ENCODE peak calls at places on chromosomes 3 and 15, in six cellular contexts. F, E, A, S, N and H are unnamed samples.

GRCh38 chr3:139473155-139473771 is 3.1 kb downstream of the RBP2 start:
- DNase-seq in F (no peak), E (no peak), A (no peak), S (no peak), N (no peak), H (no peak)

GRCh38 chr15:61201322-61201721 is 27.8 kb downstream of the RORA start:
- DNase-seq in F (no peak), E (no peak), A (no peak), S (no peak), N (no peak), H (no peak)

GRCh38 chr3:192219926-192220325 is 507.4 kb downstream of the FGF12 start:
- DNase-seq in F (no peak), E (no peak), A (no peak), S (no peak), N (no peak), H (no peak)

GRCh38 chr15:63473999-63474809 is 30.2 kb upstream of the USP3 start:
- DNase-seq in F (no peak), E (no peak), A (peak; percentile 74), S (peak; percentile 75), N (no peak), H (no peak)

GRCh38 chr3:194089357-194090177 is 46.4 kb upstream of the HES1 start:
- DNase-seq in F (peak; percentile 87), E (peak; percentile 92), A (peak; percentile 77), S (peak; percentile 40), N (peak; percentile 84), H (peak; percentile 95)

GRCh38 chr3:128591728-128592426 is 58.7 kb downstream of the RPN1 start:
- DNase-seq in F (no peak), E (no peak), A (no peak), S (no peak), N (no peak), H (no peak)

GRCh38 chr3:179108091-179108490 is 36.5 kb upstream of the ZMAT3 start:
- DNase-seq in F (no peak), E (no peak), A (no peak), S (no peak), N (no peak), H (no peak)

GRCh38 chr15:99564221-99565030 is 1.4 kb upstream of the MEF2A start:
- DNase-seq in F (no peak), E (no peak), A (peak; percentile 22), S (no peak), N (no peak), H (no peak)

GRCh38 chr15:28184166-28184565 is 85.1 kb upstream of the OCA2 start:
- DNase-seq in F (no peak), E (no peak), A (no peak), S (no peak), N (no peak), H (no peak)

GRCh38 chr15:62365795-62366442 is 200.8 kb upstream of the C2CD4B start:
- DNase-seq in F (no peak), E (no peak), A (no peak), S (peak; percentile 65), N (no peak), H (no peak)

GRCh38 chr3:9397911-9398714 is 698 bp downstream of the SETD5 start:
- DNase-seq in F (peak; percentile 56), E (peak; percentile 52), A (peak; percentile 22), S (peak; percentile 43), N (no peak), H (no peak)

GRCh38 chr3:9400626-9401025 is 3.2 kb downstream of the SETD5 start:
- DNase-seq in F (no peak), E (no peak), A (peak; percentile 21), S (no peak), N (no peak), H (no peak)

GRCh38 chr3:9401986-9402385 is 4.6 kb downstream of the SETD5 start:
- DNase-seq in F (no peak), E (no peak), A (no peak), S (no peak), N (no peak), H (no peak)

GRCh38 chr3:9398715-9399708 is 1.6 kb downstream of the SETD5 start:
- DNase-seq in F (no peak), E (no peak), A (peak; percentile 35), S (no peak), N (no peak), H (no peak)

GRCh38 chr3:9399746-9400145 is 2.3 kb downstream of the SETD5 start:
- DNase-seq in F (peak; percentile 63), E (peak; percentile 43), A (peak; percentile 64), S (peak; percentile 70), N (peak; percentile 75), H (no peak)
- H3K4me3 ChIP-seq in F (peak overlapping the region; percentile 89), E (no peak overlapping the region), A (peak overlapping the region; percentile 97), S (peak overlapping the region; percentile 84), N (peak overlapping the region; percentile 70), H (peak overlapping the region; percentile 86)

DNA sequence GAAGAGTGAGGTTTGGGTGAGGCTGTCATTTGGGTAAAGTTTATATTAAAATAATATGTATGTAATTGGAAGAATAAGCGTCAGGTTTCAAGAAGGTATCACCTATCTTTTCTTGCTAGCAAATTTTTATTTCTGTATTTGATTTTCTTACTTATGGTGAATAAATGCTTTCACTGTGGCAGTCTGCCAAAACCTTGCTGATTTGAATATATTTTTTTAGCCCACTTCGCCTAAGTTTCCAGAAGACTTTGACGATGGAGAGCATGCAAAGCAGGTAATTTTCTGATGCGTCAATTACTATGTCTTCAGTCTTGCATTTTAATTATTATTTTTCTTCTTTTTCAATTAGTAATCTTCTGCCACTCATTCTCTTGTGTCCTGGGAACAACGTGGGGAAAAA is 40.5 kb downstream of the SRP14 start:
- DNase-seq in F (no peak), E (no peak), A (no peak), S (no peak), N (no peak), H (no peak)
- H3K4me3 ChIP-seq in F (no peak overlapping the region), E (no peak overlapping the region), A (no peak overlapping the region), S (no peak overlapping the region), N (no peak overlapping the region), H (no peak overlapping the region)

GRCh38 chr15:100880897-100881242 is 1.2 kb downstream of the ALDH1A3 start:
- DNase-seq in F (no peak), E (no peak), A (no peak), S (no peak), N (no peak), H (no peak)
- H3K4me3 ChIP-seq in F (peak overlapping the region; percentile 50), E (no peak overlapping the region), A (peak overlapping the region; percentile 63), S (peak overlapping the region; percentile 65), N (no peak overlapping the region), H (peak overlapping the region; percentile 60)

GRCh38 chr3:113275876-113276580 is 64.7 kb downstream of the BOC start:
- DNase-seq in F (no peak), E (no peak), A (peak; percentile 88), S (no peak), N (peak; percentile 22), H (no peak)
- H3K4me3 ChIP-seq in F (peak overlapping the region; percentile 18), E (no peak overlapping the region), A (no peak overlapping the region), S (no peak overlapping the region), N (no peak overlapping the region), H (peak overlapping the region; percentile 46)

DNA sequence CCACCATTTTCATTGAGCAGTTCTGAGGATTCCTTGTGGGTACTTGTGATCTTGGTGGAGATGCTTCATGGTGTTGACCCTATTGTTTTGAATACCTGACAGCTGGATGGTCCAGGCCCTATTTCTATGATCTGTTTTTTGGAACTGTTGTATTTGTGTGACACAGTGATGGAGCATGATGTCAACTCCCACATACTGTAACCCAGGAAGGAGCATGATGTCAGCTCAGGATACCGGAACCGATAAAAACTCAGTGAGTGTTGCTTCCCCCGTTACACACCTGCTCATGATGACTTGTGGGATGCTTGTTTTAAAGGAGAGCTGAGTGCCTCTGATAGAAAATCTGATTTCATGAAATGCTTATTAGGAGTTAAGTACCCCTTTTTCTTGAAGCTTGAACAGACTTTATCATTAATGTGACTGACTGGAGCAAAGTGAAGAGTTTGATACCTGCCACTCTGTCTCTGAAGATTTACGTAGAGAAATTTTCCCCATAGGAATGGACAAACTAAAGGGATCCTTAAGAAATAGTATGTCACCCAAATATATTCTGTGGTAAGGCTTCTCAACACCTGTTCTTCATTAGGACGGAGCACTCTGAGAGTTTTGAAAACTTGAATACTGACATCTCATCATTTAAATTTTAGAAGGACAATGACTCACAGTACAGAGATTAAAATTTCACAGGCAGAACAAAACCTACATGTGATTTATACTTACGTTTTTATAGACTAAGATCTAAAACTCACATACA is 45.3 kb downstream of the ZBTB38 start:
- DNase-seq in F (no peak), E (no peak), A (no peak), S (no peak), N (no peak), H (no peak)
- H3K4me3 ChIP-seq in F (no peak overlapping the region), E (no peak overlapping the region), A (no peak overlapping the region), S (peak overlapping the region; percentile 31), N (no peak overlapping the region), H (peak overlapping the region; percentile 51)

GRCh38 chr3:13684350-13684749 is 135.4 kb downstream of the FBLN2 start:
- DNase-seq in F (no peak), E (no peak), A (no peak), S (no peak), N (no peak), H (no peak)

GRCh38 chr3:13681931-13682330 is 133.0 kb downstream of the FBLN2 start:
- DNase-seq in F (no peak), E (no peak), A (no peak), S (no peak), N (no peak), H (no peak)

GRCh38 chr3:13683772-13684171 is 134.8 kb downstream of the FBLN2 start:
- DNase-seq in F (no peak), E (no peak), A (no peak), S (no peak), N (no peak), H (no peak)

GRCh38 chr3:13683288-13683687 is 134.4 kb downstream of the FBLN2 start:
- DNase-seq in F (no peak), E (no peak), A (no peak), S (no peak), N (no peak), H (no peak)

GRCh38 chr3:13682331-13683013 is 133.5 kb downstream of the FBLN2 start:
- DNase-seq in F (no peak), E (no peak), A (no peak), S (no peak), N (no peak), H (no peak)
- H3K4me3 ChIP-seq in F (no peak overlapping the region), E (no peak overlapping the region), A (no peak overlapping the region), S (no peak overlapping the region), N (no peak overlapping the region), H (no peak overlapping the region)